ENCODE peak calls at places on chromosomes 7 and 10, in six cellular contexts. One of them, this sample, is unnamed.

GRCh38 chr7:143504937-143505297 is 27.2 kb downstream of the TAS2R41 start:
- DNase-seq in HCT116: no peak
- DNase-seq in DND-41: no peak
- DNase-seq in endodermal cell: no peak
- DNase-seq in IMR-90: no peak
- DNase-seq in endothelial cell of umbilical vein: peak; percentile 78
- DNase-seq in this sample: no peak

GRCh38 chr7:133290041-133290440 is 37.2 kb downstream of the EXOC4 start:
- DNase-seq in HCT116: no peak
- DNase-seq in DND-41: no peak
- DNase-seq in endodermal cell: no peak
- DNase-seq in IMR-90: peak; percentile 50
- DNase-seq in endothelial cell of umbilical vein: peak; percentile 24
- DNase-seq in this sample: no peak

GRCh38 chr7:20798694-20799121 is 12.0 kb upstream of the SP8 start:
- DNase-seq in HCT116: no peak
- DNase-seq in DND-41: no peak
- DNase-seq in endodermal cell: peak; percentile 84
- DNase-seq in IMR-90: no peak
- DNase-seq in endothelial cell of umbilical vein: no peak
- DNase-seq in this sample: no peak

GRCh38 chr10:61662794-61663259 is at the start of gene CABCOCO1:
- DNase-seq in HCT116: peak; percentile 47
- DNase-seq in DND-41: no peak
- DNase-seq in endodermal cell: peak; percentile 93
- DNase-seq in IMR-90: peak; percentile 32
- DNase-seq in endothelial cell of umbilical vein: peak; percentile 68
- DNase-seq in this sample: no peak

GRCh38 chr7:27944626-27945025 is 204.7 kb downstream of the TAX1BP1 start:
- DNase-seq in HCT116: no peak
- DNase-seq in DND-41: no peak
- DNase-seq in endodermal cell: no peak
- DNase-seq in IMR-90: no peak
- DNase-seq in endothelial cell of umbilical vein: no peak
- DNase-seq in this sample: peak; percentile 27

GRCh38 chr10:120634629-120635028 is 177.6 kb downstream of the PLPP4 start:
- DNase-seq in HCT116: peak; percentile 12
- DNase-seq in DND-41: no peak
- DNase-seq in endodermal cell: peak; percentile 94
- DNase-seq in IMR-90: no peak
- DNase-seq in endothelial cell of umbilical vein: no peak
- DNase-seq in this sample: no peak

GRCh38 chr7:19352271-19352670 is 207.1 kb upstream of the FERD3L start:
- DNase-seq in HCT116: no peak
- DNase-seq in DND-41: no peak
- DNase-seq in endodermal cell: no peak
- DNase-seq in IMR-90: no peak
- DNase-seq in endothelial cell of umbilical vein: no peak
- DNase-seq in this sample: no peak

GRCh38 chr10:58453098-58453497 is 59.6 kb upstream of the BICC1 start:
- DNase-seq in HCT116: no peak
- DNase-seq in DND-41: no peak
- DNase-seq in endodermal cell: no peak
- DNase-seq in IMR-90: no peak
- DNase-seq in endothelial cell of umbilical vein: no peak
- DNase-seq in this sample: no peak

GRCh38 chr10:117545141-117546019 is 2.8 kb downstream of the EMX2 start:
- DNase-seq in HCT116: no peak
- DNase-seq in DND-41: no peak
- DNase-seq in endodermal cell: peak; percentile 82
- DNase-seq in IMR-90: no peak
- DNase-seq in endothelial cell of umbilical vein: no peak
- DNase-seq in this sample: no peak

GRCh38 chr7:24504871-24505270 is 68.4 kb upstream of the PALS2 start:
- DNase-seq in HCT116: no peak
- DNase-seq in DND-41: no peak
- DNase-seq in endodermal cell: no peak
- DNase-seq in IMR-90: no peak
- DNase-seq in endothelial cell of umbilical vein: no peak
- DNase-seq in this sample: no peak

GRCh38 chr7:1085910-1086421 is 1.9 kb upstream of the GPER1 start:
- DNase-seq in HCT116: no peak
- DNase-seq in DND-41: no peak
- DNase-seq in endodermal cell: no peak
- DNase-seq in IMR-90: peak; percentile 55
- DNase-seq in endothelial cell of umbilical vein: peak; percentile 44
- DNase-seq in this sample: no peak

GRCh38 chr7:21916629-21917028 is 29.1 kb downstream of the CDCA7L start:
- DNase-seq in HCT116: no peak
- DNase-seq in DND-41: no peak
- DNase-seq in endodermal cell: no peak
- DNase-seq in IMR-90: no peak
- DNase-seq in endothelial cell of umbilical vein: no peak
- DNase-seq in this sample: no peak

GRCh38 chr10:44648691-44649090 is 262.4 kb upstream of the TMEM72 start:
- DNase-seq in HCT116: no peak
- DNase-seq in DND-41: no peak
- DNase-seq in endodermal cell: no peak
- DNase-seq in IMR-90: no peak
- DNase-seq in endothelial cell of umbilical vein: no peak
- DNase-seq in this sample: no peak

GRCh38 chr7:2016021-2016631 is 216.6 kb downstream of the MAD1L1 start:
- DNase-seq in HCT116: no peak
- DNase-seq in DND-41: no peak
- DNase-seq in endodermal cell: no peak
- DNase-seq in IMR-90: no peak
- DNase-seq in endothelial cell of umbilical vein: no peak
- DNase-seq in this sample: no peak

GRCh38 chr7:20651960-20652544 is 36.6 kb downstream of the ABCB5 start:
- DNase-seq in HCT116: peak; percentile 15
- DNase-seq in DND-41: no peak
- DNase-seq in endodermal cell: no peak
- DNase-seq in IMR-90: no peak
- DNase-seq in endothelial cell of umbilical vein: peak; percentile 50
- DNase-seq in this sample: no peak

GRCh38 chr10:27614776-27615175 is 110.7 kb downstream of the RAB18 start:
- DNase-seq in HCT116: no peak
- DNase-seq in DND-41: no peak
- DNase-seq in endodermal cell: no peak
- DNase-seq in IMR-90: no peak
- DNase-seq in endothelial cell of umbilical vein: no peak
- DNase-seq in this sample: no peak

GRCh38 chr10:22321831-22322662 is 1.1 kb downstream of the BMI1 start:
- DNase-seq in HCT116: no peak
- DNase-seq in DND-41: peak; percentile 35
- DNase-seq in endodermal cell: peak; percentile 79
- DNase-seq in IMR-90: no peak
- DNase-seq in endothelial cell of umbilical vein: peak; percentile 39
- DNase-seq in this sample: no peak

GRCh38 chr10:24848169-24848688 is 104.2 kb downstream of the PRTFDC1 start:
- DNase-seq in HCT116: no peak
- DNase-seq in DND-41: no peak
- DNase-seq in endodermal cell: no peak
- DNase-seq in IMR-90: peak; percentile 61
- DNase-seq in endothelial cell of umbilical vein: no peak
- DNase-seq in this sample: no peak

GRCh38 chr10:86344714-86345161 is 21.9 kb downstream of the GRID1 start:
- DNase-seq in HCT116: no peak
- DNase-seq in DND-41: no peak
- DNase-seq in endodermal cell: no peak
- DNase-seq in IMR-90: no peak
- DNase-seq in endothelial cell of umbilical vein: no peak
- DNase-seq in this sample: no peak

GRCh38 chr10:43409385-43410109 is 561 bp upstream of the HNRNPF start:
- DNase-seq in HCT116: no peak
- DNase-seq in DND-41: peak; percentile 87
- DNase-seq in endodermal cell: no peak
- DNase-seq in IMR-90: no peak
- DNase-seq in endothelial cell of umbilical vein: peak; percentile 28
- DNase-seq in this sample: no peak

GRCh38 chr7:149310113-149310836 is 48.3 kb downstream of the ZNF783 start:
- DNase-seq in HCT116: peak; percentile 91
- DNase-seq in DND-41: no peak
- DNase-seq in endodermal cell: no peak
- DNase-seq in IMR-90: peak; percentile 87
- DNase-seq in endothelial cell of umbilical vein: peak; percentile 69
- DNase-seq in this sample: no peak

GRCh38 chr7:134420509-134421125 is 38.3 kb downstream of the AKR1B1 start:
- DNase-seq in HCT116: peak; percentile 23
- DNase-seq in DND-41: peak; percentile 33
- DNase-seq in endodermal cell: peak; percentile 83
- DNase-seq in IMR-90: peak; percentile 55
- DNase-seq in endothelial cell of umbilical vein: peak; percentile 62
- DNase-seq in this sample: no peak

GRCh38 chr7:128830231-128831177 is at the start of gene FLNC:
- DNase-seq in HCT116: no peak
- DNase-seq in DND-41: no peak
- DNase-seq in endodermal cell: peak; percentile 72
- DNase-seq in IMR-90: peak; percentile 71
- DNase-seq in endothelial cell of umbilical vein: peak; percentile 68
- DNase-seq in this sample: no peak

GRCh38 chr7:98365863-98366561 is 34.9 kb downstream of the BAIAP2L1 start:
- DNase-seq in HCT116: no peak
- DNase-seq in DND-41: no peak
- DNase-seq in endodermal cell: no peak
- DNase-seq in IMR-90: no peak
- DNase-seq in endothelial cell of umbilical vein: peak; percentile 30
- DNase-seq in this sample: no peak

GRCh38 chr7:51121945-51122425 is 194.6 kb downstream of the COBL start:
- DNase-seq in HCT116: no peak
- DNase-seq in DND-41: no peak
- DNase-seq in endodermal cell: peak; percentile 79
- DNase-seq in IMR-90: no peak
- DNase-seq in endothelial cell of umbilical vein: peak; percentile 92
- DNase-seq in this sample: no peak

GRCh38 chr7:21939136-21939857 is 6.4 kb downstream of the CDCA7L start:
- DNase-seq in HCT116: no peak
- DNase-seq in DND-41: no peak
- DNase-seq in endodermal cell: no peak
- DNase-seq in IMR-90: no peak
- DNase-seq in endothelial cell of umbilical vein: peak; percentile 88
- DNase-seq in this sample: no peak

GRCh38 chr7:47481656-47482012 is 100.3 kb downstream of the TNS3 start:
- DNase-seq in HCT116: no peak
- DNase-seq in DND-41: no peak
- DNase-seq in endodermal cell: no peak
- DNase-seq in IMR-90: no peak
- DNase-seq in endothelial cell of umbilical vein: no peak
- DNase-seq in this sample: no peak
- H3K4me1 ChIP-seq in HCT116: peaks cover 58% of the 10 kb centered on the region
- H3K4me1 ChIP-seq in DND-41: no peaks in the 10 kb centered on the region
- H3K4me1 ChIP-seq in endodermal cell: peaks cover 5% of the 10 kb centered on the region
- H3K4me1 ChIP-seq in IMR-90: peaks cover 55% of the 10 kb centered on the region
- H3K4me1 ChIP-seq in endothelial cell of umbilical vein: peaks cover 16% of the 10 kb centered on the region
- H3K4me1 ChIP-seq in this sample: peaks cover 37% of the 10 kb centered on the region

GRCh38 chr10:130403153-130403890 is 267.1 kb downstream of the GLRX3 start:
- DNase-seq in HCT116: no peak
- DNase-seq in DND-41: no peak
- DNase-seq in endodermal cell: peak; percentile 30
- DNase-seq in IMR-90: no peak
- DNase-seq in endothelial cell of umbilical vein: no peak
- DNase-seq in this sample: no peak
- H3K9me3 ChIP-seq in HCT116: no peaks in the 10 kb centered on the region
- H3K9me3 ChIP-seq in DND-41: no peaks in the 10 kb centered on the region
- H3K9me3 ChIP-seq in endodermal cell: no peaks in the 10 kb centered on the region
- H3K9me3 ChIP-seq in IMR-90: peaks cover 24% of the 10 kb centered on the region
- H3K9me3 ChIP-seq in endothelial cell of umbilical vein: peaks cover 8% of the 10 kb centered on the region
- H3K9me3 ChIP-seq in this sample: no peaks in the 10 kb centered on the region

DNA sequence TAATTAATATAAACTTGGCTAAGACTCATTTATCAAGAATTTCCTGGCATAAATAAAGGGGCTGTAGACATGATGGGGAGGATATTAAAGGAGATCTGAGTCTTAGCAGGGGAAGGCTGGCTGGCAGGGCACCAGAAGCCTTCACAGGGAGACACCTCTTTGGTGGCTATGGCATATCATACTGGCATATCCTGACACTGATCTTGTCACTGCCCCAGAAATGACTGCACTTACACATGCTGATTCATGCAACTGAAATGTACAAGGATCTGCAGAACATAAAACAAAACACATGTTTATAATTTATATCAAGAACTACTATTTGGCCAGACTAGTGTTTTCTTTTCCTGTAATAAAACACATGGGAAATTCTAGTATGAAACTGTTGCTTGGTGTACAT is 5.5 kb upstream of the LIPN start:
- DNase-seq in HCT116: no peak
- DNase-seq in DND-41: no peak
- DNase-seq in endodermal cell: no peak
- DNase-seq in IMR-90: peak; percentile 35
- DNase-seq in endothelial cell of umbilical vein: peak; percentile 75
- DNase-seq in this sample: no peak
- TF ChIP-seq CTCF in HCT116: no peak
- TF ChIP-seq CTCF in DND-41: no peak
- TF ChIP-seq CTCF in endodermal cell: no peak
- TF ChIP-seq CTCF in IMR-90: no peak
- TF ChIP-seq CTCF in endothelial cell of umbilical vein: no peak
- TF ChIP-seq CTCF in this sample: no peak

GRCh38 chr7:5678295-5679046 is 103.0 kb downstream of the RNF216 start:
- DNase-seq in HCT116: no peak
- DNase-seq in DND-41: no peak
- DNase-seq in endodermal cell: peak; percentile 57
- DNase-seq in IMR-90: no peak
- DNase-seq in endothelial cell of umbilical vein: no peak
- DNase-seq in this sample: no peak
- H3K4me1 ChIP-seq in HCT116: peaks cover 6% of the 10 kb centered on the region
- H3K4me1 ChIP-seq in DND-41: no peaks in the 10 kb centered on the region
- H3K4me1 ChIP-seq in endodermal cell: peaks cover 9% of the 10 kb centered on the region
- H3K4me1 ChIP-seq in IMR-90: peaks cover 19% of the 10 kb centered on the region
- H3K4me1 ChIP-seq in endothelial cell of umbilical vein: peaks cover 17% of the 10 kb centered on the region
- H3K4me1 ChIP-seq in this sample: peaks cover 61% of the 10 kb centered on the region

DNA sequence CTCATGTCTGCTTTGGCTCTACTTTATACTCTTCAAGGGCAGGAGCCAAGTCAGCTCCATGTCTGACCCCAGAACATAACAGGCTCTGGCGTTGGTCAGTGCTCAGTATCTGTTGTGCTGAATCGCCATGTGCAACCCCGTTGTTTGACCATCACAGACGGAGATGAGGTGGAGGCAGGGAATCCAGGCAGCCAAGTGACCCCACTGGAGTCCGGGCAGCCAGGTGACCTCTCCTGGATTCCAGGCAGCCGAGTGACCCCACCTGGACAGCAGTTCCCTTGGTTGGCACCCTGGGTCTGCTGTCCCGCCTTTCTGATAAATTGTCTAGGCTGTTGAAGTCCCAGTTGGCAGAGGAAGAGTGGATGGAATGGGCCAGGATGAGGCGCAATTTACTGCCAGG is 232.2 kb downstream of the TCERG1L start:
- DNase-seq in HCT116: no peak
- DNase-seq in DND-41: no peak
- DNase-seq in endodermal cell: no peak
- DNase-seq in IMR-90: no peak
- DNase-seq in endothelial cell of umbilical vein: no peak
- DNase-seq in this sample: no peak
- H3K9me3 ChIP-seq in HCT116: no peaks in the 10 kb centered on the region
- H3K9me3 ChIP-seq in DND-41: no peaks in the 10 kb centered on the region
- H3K9me3 ChIP-seq in endodermal cell: no peaks in the 10 kb centered on the region
- H3K9me3 ChIP-seq in IMR-90: peaks cover 62% of the 10 kb centered on the region
- H3K9me3 ChIP-seq in endothelial cell of umbilical vein: peaks cover 11% of the 10 kb centered on the region
- H3K9me3 ChIP-seq in this sample: no peaks in the 10 kb centered on the region

GRCh38 chr7:99579956-99580777 is 17.9 kb upstream of the TMEM225B start:
- DNase-seq in HCT116: no peak
- DNase-seq in DND-41: no peak
- DNase-seq in endodermal cell: peak; percentile 91
- DNase-seq in IMR-90: peak; percentile 23
- DNase-seq in endothelial cell of umbilical vein: peak; percentile 50
- DNase-seq in this sample: no peak
- TF ChIP-seq CTCF in HCT116: no peak
- TF ChIP-seq CTCF in DND-41: no peak
- TF ChIP-seq CTCF in endodermal cell: peak; percentile 79
- TF ChIP-seq CTCF in IMR-90: peak; percentile 49
- TF ChIP-seq CTCF in endothelial cell of umbilical vein: peak; percentile 68
- TF ChIP-seq CTCF in this sample: peak; percentile 15